ENCODE peak calls at places on chromosome 14, in four cellular contexts. F, R, M and W are unnamed samples.

GRCh38 chr14:34098045-34098984 is 147.4 kb upstream of the EGLN3 start:
- DNase-seq in R (no peak), F (peak), M (no peak), W (peak)

GRCh38 chr14:64706119-64706465 is 1.9 kb downstream of the PLEKHG3 start:
- DNase-seq in M (no peak), R (no peak), F (no peak), W (no peak)

GRCh38 chr14:86153480-86153879 is 623.5 kb downstream of the FLRT2 start:
- DNase-seq in M (no peak), R (no peak), F (no peak), W (no peak)

GRCh38 chr14:94026173-94026885 is at the start of gene OTUB2:
- DNase-seq in M (peak), F (peak), R (peak), W (peak)

GRCh38 chr14:101243587-101244338 is 317.5 kb upstream of the DIO3 start:
- DNase-seq in M (no peak), F (no peak), R (no peak), W (no peak)

GRCh38 chr14:47040490-47040889 is 388.9 kb upstream of the RPL10L start:
- DNase-seq in F (peak), M (no peak), R (peak), W (no peak)

GRCh38 chr14:26709019-26709418 is 111.2 kb upstream of the NOVA1 start:
- DNase-seq in M (no peak), F (no peak), R (no peak), W (no peak)

GRCh38 chr14:54610051-54610977 is 43.4 kb downstream of the SAMD4A start:
- DNase-seq in F (peak), R (no peak), M (no peak), W (no peak)

GRCh38 chr14:73746540-73747385 is 32.6 kb upstream of the PNMA1 start:
- DNase-seq in R (no peak), F (no peak), M (no peak), W (no peak)

GRCh38 chr14:78188882-78189281 is 18.7 kb downstream of the NRXN3 start:
- DNase-seq in R (no peak), F (no peak), M (no peak), W (no peak)

GRCh38 chr14:64620910-64621309 is 71.1 kb downstream of the PPP1R36 start:
- DNase-seq in M (no peak), R (no peak), F (no peak), W (no peak)

GRCh38 chr14:59133709-59134108 is 54.8 kb upstream of the DAAM1 start:
- DNase-seq in R (no peak), F (no peak), M (no peak), W (no peak)

GRCh38 chr14:75800792-75801191 is 139.7 kb downstream of the TTLL5 start:
- DNase-seq in F (no peak), M (no peak), R (no peak), W (no peak)

GRCh38 chr14:81521356-81521755 is 12.3 kb downstream of the SEL1L start:
- DNase-seq in F (no peak), M (no peak), R (no peak), W (no peak)

GRCh38 chr14:86372402-86372801 is 842.5 kb downstream of the FLRT2 start:
- DNase-seq in R (no peak), F (no peak), M (no peak), W (no peak)

GRCh38 chr14:70000601-70001000 is 121.4 kb downstream of the SMOC1 start:
- DNase-seq in F (no peak), R (no peak), M (no peak), W (no peak)

GRCh38 chr14:100392266-100392850 is 69.2 kb downstream of the SLC25A47 start:
- DNase-seq in M (no peak), R (no peak), F (peak), W (no peak)

GRCh38 chr14:88346048-88346639 is 23.1 kb upstream of the KCNK10 start:
- DNase-seq in R (no peak), M (no peak), F (no peak), W (no peak)

GRCh38 chr14:28690029-28690683 is 76.4 kb upstream of the FOXG1 start:
- DNase-seq in F (no peak), R (no peak), M (no peak), W (no peak)

GRCh38 chr14:93081875-93082570 is 33.7 kb downstream of the ITPK1 start:
- DNase-seq in F (no peak), M (no peak), R (no peak), W (no peak)

GRCh38 chr14:101917413-101918124 is 46.8 kb upstream of the DYNC1H1 start:
- DNase-seq in F (peak), R (no peak), M (no peak), W (no peak)

GRCh38 chr14:58805605-58806358 is 168.0 kb downstream of the DACT1 start:
- DNase-seq in R (no peak), F (peak), M (no peak), W (no peak)

GRCh38 chr14:43119672-43120071 is 1387.4 kb downstream of the FSCB start:
- DNase-seq in F (no peak), R (no peak), M (no peak), W (no peak)

GRCh38 chr14:60724080-60724618 is at the start of gene SIX4:
- DNase-seq in F (peak), M (peak), R (peak), W (peak)

GRCh38 chr14:105087308-105087962 is 22.2 kb upstream of the GPR132 start:
- DNase-seq in M (no peak), F (peak), R (no peak), W (peak)

GRCh38 chr14:85536835-85537195 is 6.9 kb downstream of the FLRT2 start:
- DNase-seq in F (peak), R (no peak), M (no peak), W (no peak)

GRCh38 chr14:35878272-35879140 is 52.4 kb downstream of the BRMS1L start:
- DNase-seq in M (peak), R (no peak), F (peak), W (no peak)

GRCh38 chr14:35877276-35877675 is 51.1 kb downstream of the BRMS1L start:
- DNase-seq in R (no peak), M (no peak), F (peak), W (no peak)

GRCh38 chr14:35881280-35881679 is 55.1 kb downstream of the BRMS1L start:
- DNase-seq in M (no peak), F (no peak), R (no peak), W (no peak)

GRCh38 chr14:35879141-35879648 is 53.1 kb downstream of the BRMS1L start:
- DNase-seq in R (no peak), M (no peak), F (peak), W (no peak)

DNA sequence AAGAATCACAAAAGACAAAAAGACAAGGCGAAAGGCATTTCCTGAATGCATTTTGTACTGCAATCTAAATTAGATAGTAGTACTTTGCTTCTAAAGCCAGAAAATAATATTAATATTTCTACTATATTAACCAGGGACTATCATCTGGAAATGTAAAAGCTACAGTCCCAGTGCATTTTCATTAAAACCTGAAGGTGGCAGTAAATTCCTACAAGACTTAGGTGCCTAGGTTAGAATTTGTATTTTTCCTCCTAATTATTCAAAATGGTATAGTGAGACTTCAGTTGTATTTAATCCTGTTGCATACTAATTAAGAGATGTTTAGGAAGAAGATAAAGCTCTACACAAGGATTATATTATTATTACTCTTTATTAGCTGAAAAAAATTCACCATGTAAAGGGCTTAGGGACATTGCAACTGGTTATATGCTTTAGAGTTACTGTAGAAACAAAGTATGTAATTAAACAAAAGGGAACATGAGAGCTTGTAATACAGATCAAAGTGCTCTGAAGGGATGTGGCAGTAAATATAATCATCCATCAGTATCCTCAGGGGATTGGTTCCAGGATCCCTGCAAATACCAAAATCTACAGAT is 53.6 kb downstream of the BRMS1L start:
- DNase-seq in R (no peak), F (peak), M (no peak), W (peak)
- TF ChIP-seq CTCF in R (peak), F (peak), M (peak), W (peak)

DNA sequence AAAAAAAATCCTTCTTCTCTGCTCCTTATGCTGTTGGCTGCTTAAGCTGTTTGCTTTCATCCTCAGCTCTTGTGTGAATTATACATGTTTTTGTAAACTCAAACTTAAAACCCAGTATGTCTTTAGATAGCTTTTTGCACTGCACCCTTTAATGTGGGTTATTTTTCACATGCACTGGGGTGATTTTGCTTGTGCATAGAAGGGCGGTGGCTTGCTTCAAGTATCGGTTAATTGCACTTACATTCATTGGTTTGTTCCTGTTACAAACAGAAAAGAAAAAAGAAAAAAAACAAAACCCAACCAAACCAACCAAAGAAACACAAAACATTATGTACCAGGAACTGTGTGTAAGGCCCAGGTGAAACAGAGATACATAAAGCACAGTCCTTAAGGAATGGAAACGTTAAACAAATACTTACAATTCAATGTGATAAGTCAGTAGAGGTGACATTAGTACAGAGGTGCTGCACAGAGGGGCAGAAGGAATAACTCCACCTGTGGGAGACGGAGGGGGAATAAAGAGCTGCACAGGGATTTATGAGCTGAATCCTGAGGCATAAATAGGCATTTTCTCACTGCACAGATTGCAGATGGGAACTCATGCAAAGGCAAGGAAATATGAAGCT is 151.4 kb downstream of the KTN1 start:
- DNase-seq in F (no peak), M (no peak), R (no peak), W (no peak)
- TF ChIP-seq CTCF in F (no peak), M (no peak), R (no peak), W (no peak)

GRCh38 chr14:103122578-103123127 is 608 bp upstream of the TNFAIP2 start:
- DNase-seq in F (no peak), R (no peak), M (no peak), W (no peak)

GRCh38 chr14:103123128-103123633 is at the start of gene TNFAIP2:
- DNase-seq in R (no peak), F (no peak), M (peak), W (peak)

GRCh38 chr14:103124501-103125001 is 1.3 kb downstream of the TNFAIP2 start:
- DNase-seq in M (no peak), F (no peak), R (no peak), W (no peak)

GRCh38 chr14:103125098-103126070 is 2.1 kb downstream of the TNFAIP2 start:
- DNase-seq in F (no peak), R (no peak), M (no peak), W (no peak)

GRCh38 chr14:103123634-103124500 is 606 bp downstream of the TNFAIP2 start:
- DNase-seq in R (no peak), F (peak), M (peak), W (peak)
- TF ChIP-seq CTCF in R (no peak), F (peak), M (peak), W (no peak)

DNA sequence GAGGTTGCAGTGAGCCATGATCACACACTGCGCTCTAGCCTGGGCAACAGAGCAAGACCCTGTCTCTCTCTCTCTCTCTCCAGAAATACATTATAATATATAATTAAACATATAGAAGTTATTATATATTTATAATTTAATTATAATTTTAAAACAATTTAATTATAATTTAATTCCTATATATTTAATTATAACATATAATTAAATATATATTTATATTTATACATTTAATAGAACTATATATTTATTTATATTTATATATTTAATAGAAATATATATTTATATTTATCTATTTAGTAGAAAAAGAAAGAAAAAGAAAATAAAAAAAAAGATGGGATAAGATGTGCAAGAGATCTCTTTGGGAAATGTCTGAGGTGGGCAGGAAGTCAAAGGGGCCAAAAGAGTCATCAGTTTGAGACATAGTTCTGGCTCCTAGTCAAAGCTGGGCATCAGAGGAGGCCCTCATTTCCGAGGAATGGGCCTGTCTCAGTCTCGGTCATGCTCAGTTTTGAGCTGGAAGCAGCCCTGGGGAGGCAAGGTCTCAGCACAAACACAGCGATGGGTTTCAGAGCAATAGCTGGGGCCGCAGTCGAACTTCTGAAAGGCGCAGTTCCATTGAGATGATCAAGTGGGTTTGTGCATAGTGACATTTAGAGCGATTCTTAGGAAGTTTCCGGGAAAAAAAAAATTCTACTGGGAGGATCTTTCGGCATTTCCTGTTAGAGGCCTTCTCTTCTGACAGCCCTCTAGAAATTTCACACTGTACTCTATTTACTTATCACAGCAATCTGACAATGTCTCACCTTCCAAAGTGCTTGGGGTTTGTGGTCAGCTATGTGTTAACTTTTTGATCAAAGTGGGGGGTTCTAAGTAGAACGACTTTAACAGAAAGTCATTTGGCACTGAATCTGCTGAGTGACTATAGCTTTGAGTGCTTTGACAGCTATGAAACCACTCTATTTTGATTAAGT is 58.7 kb upstream of the GZMB start:
- DNase-seq in M (no peak), R (no peak), F (no peak), W (no peak)
- TF ChIP-seq CTCF in M (no peak), R (no peak), F (no peak), W (no peak)